ENCODE peak calls at places on chromosomes 7 and 10, in seven cellular contexts. K, L, P, E, A, R and B are unnamed samples.

GRCh38 chr7:70596575-70596891 is 535.4 kb upstream of the GALNT17 start:
- DNase-seq in K (no peak), L (no peak), P (no peak), E (no peak), A (no peak), R (no peak), B (no peak)

GRCh38 chr7:35680403-35681013 is 14.4 kb downstream of the HERPUD2 start:
- DNase-seq in K (no peak), L (no peak), P (no peak), E (no peak), A (no peak), R (no peak), B (no peak)

GRCh38 chr10:12406764-12407400 is 57.5 kb downstream of the CAMK1D start:
- DNase-seq in K (no peak), L (no peak), P (no peak), E (no peak), A (peak), R (no peak), B (no peak)

GRCh38 chr7:151448261-151449252 is 8.6 kb upstream of the CRYGN start:
- DNase-seq in K (peak), L (no peak), P (peak), E (peak), A (peak), R (peak), B (peak)

GRCh38 chr7:4073750-4074149 is 608.3 kb upstream of the FOXK1 start:
- DNase-seq in K (no peak), L (no peak), P (no peak), E (no peak), A (no peak), R (no peak), B (no peak)

GRCh38 chr7:127437772-127438330 is 45.3 kb upstream of the ZNF800 start:
- DNase-seq in K (no peak), L (peak), P (no peak), E (no peak), A (no peak), R (no peak), B (no peak)

GRCh38 chr10:91891285-91892001 is 17.8 kb downstream of the FGFBP3 start:
- DNase-seq in K (no peak), L (peak), P (no peak), E (no peak), A (no peak), R (no peak), B (no peak)

GRCh38 chr7:801940-802364 is 30.3 kb upstream of the SUN1 start:
- DNase-seq in K (no peak), L (peak), P (no peak), E (no peak), A (peak), R (no peak), B (peak)

GRCh38 chr7:1295776-1296726 is 63.4 kb downstream of the UNCX start:
- DNase-seq in K (no peak), L (no peak), P (no peak), E (no peak), A (no peak), R (no peak), B (no peak)

GRCh38 chr7:74068378-74069085 is 15.1 kb upstream of the LIMK1 start:
- DNase-seq in K (no peak), L (no peak), P (no peak), E (no peak), A (no peak), R (no peak), B (no peak)

GRCh38 chr7:70619659-70620058 is 512.3 kb upstream of the GALNT17 start:
- DNase-seq in K (no peak), L (no peak), P (no peak), E (no peak), A (no peak), R (no peak), B (no peak)

GRCh38 chr10:129970404-129971364 is 6.6 kb upstream of the EBF3 start:
- DNase-seq in K (no peak), L (no peak), P (no peak), E (no peak), A (peak), R (no peak), B (no peak)

GRCh38 chr10:120823251-120823650 is 27.9 kb upstream of the WDR11 start:
- DNase-seq in K (no peak), L (no peak), P (no peak), E (no peak), A (no peak), R (no peak), B (no peak)

GRCh38 chr7:68321076-68321639 is 1277.1 kb upstream of the AUTS2 start:
- DNase-seq in K (no peak), L (peak), P (no peak), E (no peak), A (no peak), R (no peak), B (peak)

GRCh38 chr10:122435212-122435827 is 19.1 kb upstream of the ARMS2 start:
- DNase-seq in K (no peak), L (peak), P (no peak), E (no peak), A (no peak), R (no peak), B (no peak)

GRCh38 chr10:66604195-66604594 is 321.6 kb upstream of the LRRTM3 start:
- DNase-seq in K (no peak), L (no peak), P (no peak), E (no peak), A (no peak), R (no peak), B (no peak)

GRCh38 chr10:47243791-47244190 is 56.2 kb upstream of the GDF10 start:
- DNase-seq in K (no peak), L (no peak), P (no peak), E (no peak), A (peak), R (no peak), B (no peak)

GRCh38 chr7:16849295-16850148 is 32.3 kb downstream of the AGR3 start:
- DNase-seq in K (no peak), L (no peak), P (no peak), E (no peak), A (no peak), R (no peak), B (no peak)

GRCh38 chr7:16708980-16709379 is 44.6 kb upstream of the TSPAN13 start:
- DNase-seq in K (no peak), L (peak), P (no peak), E (no peak), A (no peak), R (no peak), B (no peak)

GRCh38 chr7:10116511-10116910 is 857.2 kb upstream of the PHF14 start:
- DNase-seq in K (no peak), L (no peak), P (no peak), E (no peak), A (no peak), R (no peak), B (no peak)

GRCh38 chr10:70212879-70213278 is 20.4 kb downstream of the PPA1 start:
- DNase-seq in K (no peak), L (no peak), P (no peak), E (no peak), A (no peak), R (no peak), B (no peak)

GRCh38 chr7:133786401-133786937 is 340.7 kb upstream of the LRGUK start:
- DNase-seq in K (no peak), L (no peak), P (no peak), E (no peak), A (no peak), R (no peak), B (no peak)

GRCh38 chr7:13794581-13794980 is 194.9 kb downstream of the ETV1 start:
- DNase-seq in K (no peak), L (no peak), P (no peak), E (no peak), A (no peak), R (no peak), B (no peak)

GRCh38 chr10:9294132-9294663 is 1239.7 kb downstream of the GATA3 start:
- DNase-seq in K (no peak), L (no peak), P (no peak), E (no peak), A (no peak), R (no peak), B (no peak)

GRCh38 chr10:7410306-7410799 is 481 bp downstream of the SFMBT2 start:
- DNase-seq in K (no peak), L (no peak), P (no peak), E (peak), A (no peak), R (no peak), B (peak)